ENCODE peak calls at places on chromosome 17, in nine cellular contexts. One of them, this sample, is unnamed.
A peak's percentile ranks its signal among the peaks of the same experiment; 100 is the strongest.

GRCh38 chr17:31678431-31678830 is 180.6 kb downstream of the COPRS start:
- DNase-seq in amniotic stem cell: no peak
- DNase-seq in activated T-cell treated with anti-CD3 and anti-CD28 coated beads for 24 hours: no peak
- DNase-seq in T-helper 1 cell: no peak
- DNase-seq in NCI-H1417: no peak
- DNase-seq in AG08395: peak; percentile 74
- DNase-seq in cardiac fibroblast: no peak
- DNase-seq in epithelial cell of esophagus: peak; percentile 46
- DNase-seq in CD4-positive, alpha-beta memory T cell: no peak
- DNase-seq in this sample: no peak

GRCh38 chr17:47279062-47279801 is 25.6 kb downstream of the ITGB3 start:
- DNase-seq in amniotic stem cell: peak; percentile 64
- DNase-seq in activated T-cell treated with anti-CD3 and anti-CD28 coated beads for 24 hours: no peak
- DNase-seq in T-helper 1 cell: no peak
- DNase-seq in NCI-H1417: no peak
- DNase-seq in AG08395: peak; percentile 94
- DNase-seq in cardiac fibroblast: peak; percentile 98
- DNase-seq in epithelial cell of esophagus: peak; percentile 59
- DNase-seq in CD4-positive, alpha-beta memory T cell: no peak
- DNase-seq in this sample: peak; percentile 56

GRCh38 chr17:64572682-64573154 is 65.9 kb downstream of the CEP95 start:
- DNase-seq in amniotic stem cell: peak; percentile 5
- DNase-seq in activated T-cell treated with anti-CD3 and anti-CD28 coated beads for 24 hours: no peak
- DNase-seq in T-helper 1 cell: no peak
- DNase-seq in NCI-H1417: no peak
- DNase-seq in AG08395: peak; percentile 50
- DNase-seq in cardiac fibroblast: peak; percentile 58
- DNase-seq in epithelial cell of esophagus: no peak
- DNase-seq in CD4-positive, alpha-beta memory T cell: no peak
- DNase-seq in this sample: no peak

GRCh38 chr17:47315451-47316266 is 8.1 kb upstream of the EFCAB13 start:
- DNase-seq in amniotic stem cell: peak; percentile 88
- DNase-seq in activated T-cell treated with anti-CD3 and anti-CD28 coated beads for 24 hours: peak; percentile 18
- DNase-seq in T-helper 1 cell: peak; percentile 12
- DNase-seq in NCI-H1417: peak; percentile 24
- DNase-seq in AG08395: peak; percentile 62
- DNase-seq in cardiac fibroblast: peak; percentile 89
- DNase-seq in epithelial cell of esophagus: peak; percentile 76
- DNase-seq in CD4-positive, alpha-beta memory T cell: no peak
- DNase-seq in this sample: peak; percentile 33

GRCh38 chr17:17757391-17757791 is 76.1 kb downstream of the RAI1 start:
- DNase-seq in amniotic stem cell: no peak
- DNase-seq in activated T-cell treated with anti-CD3 and anti-CD28 coated beads for 24 hours: no peak
- DNase-seq in T-helper 1 cell: no peak
- DNase-seq in NCI-H1417: peak; percentile 76
- DNase-seq in AG08395: no peak
- DNase-seq in cardiac fibroblast: no peak
- DNase-seq in epithelial cell of esophagus: no peak
- DNase-seq in CD4-positive, alpha-beta memory T cell: no peak
- DNase-seq in this sample: no peak

GRCh38 chr17:18965530-18966236 is 13.7 kb downstream of the SLC5A10 start:
- DNase-seq in amniotic stem cell: no peak
- DNase-seq in activated T-cell treated with anti-CD3 and anti-CD28 coated beads for 24 hours: no peak
- DNase-seq in T-helper 1 cell: no peak
- DNase-seq in NCI-H1417: no peak
- DNase-seq in AG08395: no peak
- DNase-seq in cardiac fibroblast: no peak
- DNase-seq in epithelial cell of esophagus: no peak
- DNase-seq in CD4-positive, alpha-beta memory T cell: no peak
- DNase-seq in this sample: no peak

GRCh38 chr17:7019839-7020519 is 2.9 kb upstream of the BCL6B start:
- DNase-seq in amniotic stem cell: no peak
- DNase-seq in activated T-cell treated with anti-CD3 and anti-CD28 coated beads for 24 hours: no peak
- DNase-seq in T-helper 1 cell: no peak
- DNase-seq in NCI-H1417: peak; percentile 43
- DNase-seq in AG08395: peak; percentile 59
- DNase-seq in cardiac fibroblast: peak; percentile 66
- DNase-seq in epithelial cell of esophagus: no peak
- DNase-seq in CD4-positive, alpha-beta memory T cell: no peak
- DNase-seq in this sample: peak; percentile 68

GRCh38 chr17:76732734-76733617 is 4.2 kb downstream of the SRSF2 start:
- DNase-seq in amniotic stem cell: no peak
- DNase-seq in activated T-cell treated with anti-CD3 and anti-CD28 coated beads for 24 hours: no peak
- DNase-seq in T-helper 1 cell: no peak
- DNase-seq in NCI-H1417: no peak
- DNase-seq in AG08395: no peak
- DNase-seq in cardiac fibroblast: peak; percentile 47
- DNase-seq in epithelial cell of esophagus: no peak
- DNase-seq in CD4-positive, alpha-beta memory T cell: no peak
- DNase-seq in this sample: no peak

GRCh38 chr17:70380017-70380416 is 210.7 kb downstream of the KCNJ2 start:
- DNase-seq in amniotic stem cell: no peak
- DNase-seq in activated T-cell treated with anti-CD3 and anti-CD28 coated beads for 24 hours: no peak
- DNase-seq in T-helper 1 cell: no peak
- DNase-seq in NCI-H1417: no peak
- DNase-seq in AG08395: no peak
- DNase-seq in cardiac fibroblast: no peak
- DNase-seq in epithelial cell of esophagus: no peak
- DNase-seq in CD4-positive, alpha-beta memory T cell: no peak
- DNase-seq in this sample: no peak

GRCh38 chr17:57935833-57936807 is 19.1 kb downstream of the CUEDC1 start:
- DNase-seq in amniotic stem cell: no peak
- DNase-seq in activated T-cell treated with anti-CD3 and anti-CD28 coated beads for 24 hours: no peak
- DNase-seq in T-helper 1 cell: no peak
- DNase-seq in NCI-H1417: no peak
- DNase-seq in AG08395: peak; percentile 83
- DNase-seq in cardiac fibroblast: peak; percentile 78
- DNase-seq in epithelial cell of esophagus: no peak
- DNase-seq in CD4-positive, alpha-beta memory T cell: no peak
- DNase-seq in this sample: peak; percentile 49

GRCh38 chr17:63150466-63150865 is 184.4 kb downstream of the TANC2 start:
- DNase-seq in amniotic stem cell: no peak
- DNase-seq in activated T-cell treated with anti-CD3 and anti-CD28 coated beads for 24 hours: no peak
- DNase-seq in T-helper 1 cell: no peak
- DNase-seq in NCI-H1417: no peak
- DNase-seq in AG08395: no peak
- DNase-seq in cardiac fibroblast: no peak
- DNase-seq in epithelial cell of esophagus: no peak
- DNase-seq in CD4-positive, alpha-beta memory T cell: no peak
- DNase-seq in this sample: no peak

GRCh38 chr17:64531955-64532371 is 25.2 kb downstream of the CEP95 start:
- DNase-seq in amniotic stem cell: no peak
- DNase-seq in activated T-cell treated with anti-CD3 and anti-CD28 coated beads for 24 hours: no peak
- DNase-seq in T-helper 1 cell: no peak
- DNase-seq in NCI-H1417: no peak
- DNase-seq in AG08395: peak; percentile 67
- DNase-seq in cardiac fibroblast: no peak
- DNase-seq in epithelial cell of esophagus: no peak
- DNase-seq in CD4-positive, alpha-beta memory T cell: no peak
- DNase-seq in this sample: no peak

GRCh38 chr17:83054518-83055125 is 24.8 kb upstream of the METRNL start:
- DNase-seq in amniotic stem cell: no peak
- DNase-seq in activated T-cell treated with anti-CD3 and anti-CD28 coated beads for 24 hours: no peak
- DNase-seq in T-helper 1 cell: no peak
- DNase-seq in NCI-H1417: no peak
- DNase-seq in AG08395: no peak
- DNase-seq in cardiac fibroblast: no peak
- DNase-seq in epithelial cell of esophagus: no peak
- DNase-seq in CD4-positive, alpha-beta memory T cell: no peak
- DNase-seq in this sample: no peak

This sample was measured in transverse colon.